ENCODE peak calls at places on chromosomes 16 and 17, in six cellular contexts. C is K562, U is H1, P is GM12878, Y is GM12892, G is HepG2. E is an unnamed sample.

GRCh38 chr16:22671301-22672076 is 142.5 kb upstream of the HS3ST2 start:
- DNase-seq in C (no peak), U (no peak), P (no peak), Y (no peak), G (no peak), E (no peak)

GRCh38 chr16:13902677-13903076 is 17.3 kb upstream of the ERCC4 start:
- DNase-seq in C (no peak), U (no peak), P (no peak), Y (no peak), G (no peak), E (no peak)

GRCh38 chr17:50649042-50649908 is 14.6 kb downstream of the ABCC3 start:
- DNase-seq in C (no peak), U (no peak), P (no peak), Y (no peak), G (no peak), E (no peak)

GRCh38 chr16:89046491-89046890 is 47.2 kb upstream of the ACSF3 start:
- DNase-seq in C (no peak), U (no peak), P (no peak), Y (no peak), G (no peak), E (no peak)

GRCh38 chr16:22189473-22190168 is 16.5 kb upstream of the EEF2K start:
- DNase-seq in C (no peak), U (no peak), P (no peak), Y (no peak), G (no peak), E (no peak)

GRCh38 chr17:30838187-30838807 is 6.5 kb downstream of the ATAD5 start:
- DNase-seq in C (no peak), U (no peak), P (no peak), Y (no peak), G (no peak), E (no peak)

GRCh38 chr16:1142911-1143310 is 10.0 kb upstream of the CACNA1H start:
- DNase-seq in C (no peak), U (no peak), P (no peak), Y (no peak), G (no peak), E (no peak)

GRCh38 chr16:53598513-53599266 is 95.7 kb upstream of the AKTIP start:
- DNase-seq in C (no peak), U (no peak), P (no peak), Y (no peak), G (no peak), E (no peak)

GRCh38 chr17:48294989-48295892 is 134.8 kb downstream of the SKAP1 start:
- DNase-seq in C (no peak), U (no peak), P (peak; percentile 47), Y (no peak), G (no peak), E (no peak)

GRCh38 chr17:41324180-41325075 is 8.9 kb upstream of the KRTAP17-1 start:
- DNase-seq in C (no peak), U (peak; percentile 10), P (no peak), Y (no peak), G (peak; percentile 18), E (no peak)

GRCh38 chr17:27379863-27380533 is 76.2 kb upstream of the KSR1 start:
- DNase-seq in C (peak; percentile 71), U (no peak), P (no peak), Y (no peak), G (no peak), E (no peak)

GRCh38 chr17:44915321-44915726 is at the start of gene GFAP:
- DNase-seq in C (no peak), U (no peak), P (no peak), Y (no peak), G (no peak), E (no peak)

GRCh38 chr17:34347063-34347462 is 9.2 kb upstream of the CCL13 start:
- DNase-seq in C (no peak), U (no peak), P (no peak), Y (no peak), G (no peak), E (no peak)

GRCh38 chr17:8789743-8790142 is 9.4 kb downstream of the MFSD6L start:
- DNase-seq in C (no peak), U (no peak), P (no peak), Y (no peak), G (no peak), E (no peak)

GRCh38 chr17:41446806-41447205 is 6.0 kb upstream of the KRT38 start:
- DNase-seq in C (no peak), U (no peak), P (no peak), Y (no peak), G (no peak), E (no peak)

GRCh38 chr16:54750249-54750648 is 180.4 kb upstream of the IRX5 start:
- DNase-seq in C (no peak), U (no peak), P (no peak), Y (no peak), G (no peak), E (no peak)

GRCh38 chr16:88941933-88942909 is 34.8 kb downstream of the CBFA2T3 start:
- DNase-seq in C (no peak), U (no peak), P (no peak), Y (peak; percentile 95), G (no peak), E (peak; percentile 96)

GRCh38 chr17:15351925-15352324 is 10.5 kb upstream of the TEKT3 start:
- DNase-seq in C (no peak), U (no peak), P (no peak), Y (no peak), G (no peak), E (no peak)

GRCh38 chr16:2492292-2492691 is 17.4 kb downstream of the TBC1D24 start:
- DNase-seq in C (no peak), U (no peak), P (no peak), Y (no peak), G (no peak), E (no peak)

GRCh38 chr17:6797718-6798351 is 21.8 kb downstream of the FBXO39 start:
- DNase-seq in C (no peak), U (no peak), P (no peak), Y (no peak), G (peak; percentile 15), E (no peak)

GRCh38 chr17:81147701-81148100 is 17.6 kb upstream of the PVALEF start:
- DNase-seq in C (no peak), U (no peak), P (no peak), Y (no peak), G (no peak), E (no peak)

GRCh38 chr17:46200200-46200599 is 7.0 kb upstream of the KANSL1 start:
- DNase-seq in C (no peak), U (no peak), P (no peak), Y (no peak), G (no peak), E (no peak)

GRCh38 chr16:83227336-83227735 is 580.4 kb upstream of the HSBP1 start:
- DNase-seq in C (no peak), U (no peak), P (no peak), Y (no peak), G (no peak), E (no peak)

GRCh38 chr16:17835118-17835949 is 364.6 kb upstream of the XYLT1 start:
- DNase-seq in C (no peak), U (no peak), P (no peak), Y (no peak), G (no peak), E (no peak)

GRCh38 chr17:16820979-16821543 is 131.0 kb downstream of the CCDC144A start:
- DNase-seq in C (no peak), U (no peak), P (no peak), Y (no peak), G (no peak), E (no peak)
- TF ChIP-seq POLR2A in C (no peak), U (no peak), P (no peak), Y (no peak), G (no peak), E (no peak)

GRCh38 chr16:48613061-48613957 is 3.3 kb upstream of the N4BP1 start:
- DNase-seq in C (no peak), U (no peak), P (no peak), Y (no peak), G (peak; percentile 76), E (peak; percentile 37)
- TF ChIP-seq TAF1 in C (no peak), U (no peak), P (no peak), Y (no peak), G (no peak), E (no peak)

DNA sequence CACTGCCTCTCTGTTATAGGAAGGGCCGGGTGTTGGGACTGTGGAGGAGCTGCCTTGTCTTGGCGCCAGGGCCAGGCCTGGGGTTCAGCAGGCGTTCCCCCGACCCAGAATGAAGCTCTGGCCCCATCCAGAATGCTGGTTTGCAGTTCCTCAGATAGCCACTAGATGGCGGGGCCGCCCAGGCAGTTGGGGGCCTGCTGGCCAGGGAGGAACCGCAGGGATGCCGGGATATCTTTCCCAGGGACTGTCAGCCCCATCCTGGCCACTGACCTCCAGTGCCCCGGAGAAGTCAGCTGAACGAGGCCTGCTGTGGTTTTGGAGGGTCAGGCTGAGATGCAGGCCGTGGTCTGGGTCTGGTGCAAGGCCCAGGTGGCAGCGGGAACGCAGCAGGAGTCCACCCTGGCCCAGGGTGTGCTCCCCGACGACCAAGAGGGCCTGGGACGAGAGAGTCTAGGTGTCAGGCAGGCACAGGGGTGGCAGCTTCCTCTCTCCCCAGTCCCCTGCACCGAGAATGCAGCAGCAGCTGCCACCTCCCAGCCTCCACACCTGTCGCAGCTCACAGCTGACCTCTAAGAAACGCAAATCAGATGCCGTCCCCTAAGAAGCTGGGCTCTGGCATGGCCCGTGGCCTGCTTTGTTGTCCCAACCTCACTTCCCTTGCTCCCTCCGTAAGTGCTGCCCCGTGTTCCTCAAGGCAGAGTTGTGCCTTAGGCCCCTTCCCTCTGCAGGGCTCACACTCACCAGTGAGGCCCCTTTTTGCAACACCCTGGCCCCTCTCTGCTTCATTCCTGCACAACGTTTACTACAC is 51.2 kb downstream of the RMI2 start:
- DNase-seq in C (peak; percentile 91), U (peak; percentile 60), P (no peak), Y (peak; percentile 89), G (peak; percentile 76), E (peak; percentile 90)
- TF ChIP-seq POLR2A in C (no peak), U (no peak), P (no peak), Y (no peak), G (no peak), E (no peak)

GRCh38 chr16:57060323-57061083 is 31.9 kb upstream of the CPNE2 start:
- DNase-seq in C (no peak), U (no peak), P (no peak), Y (no peak), G (no peak), E (no peak)

GRCh38 chr16:57062329-57062728 is 30.1 kb upstream of the CPNE2 start:
- DNase-seq in C (peak; percentile 40), U (no peak), P (no peak), Y (no peak), G (peak; percentile 45), E (no peak)

GRCh38 chr16:57058291-57058861 is 34.0 kb upstream of the CPNE2 start:
- DNase-seq in C (no peak), U (no peak), P (no peak), Y (no peak), G (no peak), E (no peak)

GRCh38 chr16:57064995-57065394 is 27.4 kb upstream of the CPNE2 start:
- DNase-seq in C (peak; percentile 76), U (no peak), P (no peak), Y (no peak), G (no peak), E (no peak)

GRCh38 chr16:57061084-57061905 is 31.1 kb upstream of the CPNE2 start:
- DNase-seq in C (no peak), U (no peak), P (no peak), Y (no peak), G (peak; percentile 37), E (no peak)
- TF ChIP-seq TAF1 in C (no peak), U (no peak), P (no peak), Y (no peak), G (peak; percentile 29), E (no peak)

GRCh38 chr17:1460233-1460632 is 4.2 kb upstream of the CRK start:
- DNase-seq in C (no peak), U (no peak), P (no peak), Y (no peak), G (peak; percentile 45), E (no peak)
- TF ChIP-seq POLR2A in C (no peak), U (no peak), P (no peak), Y (no peak), G (no peak), E (no peak)

GRCh38 chr17:60164164-60164563 is 14.4 kb downstream of the CA4 start:
- DNase-seq in C (no peak), U (no peak), P (no peak), Y (no peak), G (no peak), E (no peak)
- TF ChIP-seq TAF1 in C (no peak), U (no peak), P (no peak), Y (no peak), G (no peak), E (no peak)

E was measured in GM12891.